ENCODE peak calls at places on chromosomes 12 and 14, in six cellular contexts. B is HepG2, O is tibial nerve, W is fibroblast of lung, C is K562, L is left ventricle myocardium inferior. S is an unnamed sample. For H3K4me1 and H3K36me3, the result is how much of the 10 kb centered on the place peaks cover.

GRCh38 chr12:43835264-43835655 is 621 bp upstream of the TMEM117 start:
- DNase-seq in L (no peak), O (no peak), C (no peak), B (no peak), W (peak), S (no peak)

GRCh38 chr12:107622005-107622404 is 63.6 kb upstream of the PWP1 start:
- DNase-seq in L (no peak), B (peak), W (no peak), C (peak), O (no peak), S (no peak)

GRCh38 chr14:90675399-90675798 is 140.8 kb downstream of the TTC7B start:
- DNase-seq in W (peak), L (no peak), C (no peak), O (no peak), B (no peak), S (no peak)

GRCh38 chr12:106345739-106346138 is 11.8 kb upstream of the POLR3B start:
- DNase-seq in B (peak), W (peak), O (peak), L (no peak), C (peak), S (no peak)

GRCh38 chr12:97572220-97572619 is 109.6 kb downstream of the RMST start:
- DNase-seq in W (no peak), C (no peak), B (no peak), O (no peak), L (no peak), S (no peak)

GRCh38 chr14:49770212-49770817 is 2.4 kb downstream of the KLHDC2 start:
- DNase-seq in C (no peak), O (no peak), B (peak), W (peak), L (no peak), S (peak)

GRCh38 chr12:108840605-108841328 is 16.6 kb downstream of the SSH1 start:
- DNase-seq in L (no peak), B (no peak), W (no peak), C (no peak), O (no peak), S (no peak)

GRCh38 chr14:63212776-63213500 is 8.7 kb downstream of the RHOJ start:
- DNase-seq in L (no peak), O (no peak), B (no peak), W (no peak), C (no peak), S (no peak)

GRCh38 chr12:26122681-26123481 is 2.0 kb downstream of the BHLHE41 start:
- DNase-seq in W (peak), O (peak), B (no peak), C (peak), L (peak), S (peak)

GRCh38 chr12:107759410-107759809 is 1.5 kb downstream of the PRDM4 start:
- DNase-seq in L (no peak), O (no peak), W (peak), B (peak), C (peak), S (no peak)

GRCh38 chr14:54040851-54041250 is 84.2 kb upstream of the BMP4 start:
- DNase-seq in L (no peak), W (no peak), C (no peak), B (no peak), O (no peak), S (no peak)

GRCh38 chr12:121296618-121297476 is at the start of gene CAMKK2:
- DNase-seq in O (peak), B (peak), L (peak), C (peak), W (peak), S (peak)

GRCh38 chr12:56221233-56221756 is 427 bp downstream of the RNF41 start:
- DNase-seq in L (peak), C (no peak), B (no peak), O (peak), W (peak), S (peak)

GRCh38 chr14:33794791-33795300 is 156.0 kb downstream of the EGLN3 start:
- DNase-seq in C (no peak), W (no peak), B (no peak), O (no peak), L (no peak), S (no peak)

GRCh38 chr14:87705439-87705896 is 287.5 kb downstream of the GALC start:
- DNase-seq in L (no peak), C (no peak), W (no peak), B (no peak), O (no peak), S (no peak)

GRCh38 chr14:89440997-89441909 is 24.2 kb upstream of the FOXN3 start:
- DNase-seq in W (no peak), O (no peak), B (no peak), L (no peak), C (peak), S (no peak)

GRCh38 chr12:94263011-94263786 is 114.8 kb downstream of the PLXNC1 start:
- DNase-seq in W (no peak), C (no peak), B (no peak), O (no peak), L (no peak), S (no peak)

GRCh38 chr14:102949062-102949800 is 26.8 kb downstream of the AMN start:
- DNase-seq in C (no peak), W (no peak), O (no peak), B (no peak), L (no peak), S (no peak)

GRCh38 chr12:74539765-74540526 is 2.3 kb downstream of the ATXN7L3B start:
- DNase-seq in W (no peak), O (no peak), L (no peak), C (peak), B (no peak), S (no peak)

GRCh38 chr14:72675126-72675525 is 218.8 kb downstream of the DPF3 start:
- DNase-seq in O (no peak), W (no peak), C (no peak), B (no peak), L (no peak), S (no peak)

GRCh38 chr14:23183479-23183878 is at the start of gene SLC7A8:
- DNase-seq in O (peak), C (no peak), L (peak), W (no peak), B (no peak), S (peak)

GRCh38 chr14:79514700-79515099 is 696.6 kb downstream of the DIO2 start:
- DNase-seq in B (no peak), O (no peak), C (no peak), L (no peak), W (peak), S (no peak)

GRCh38 chr12:24839268-24839791 is 109.6 kb downstream of the BCAT1 start:
- DNase-seq in B (no peak), C (no peak), L (no peak), W (no peak), O (no peak), S (no peak)

GRCh38 chr12:106239951-106240335 is 7.9 kb downstream of the CKAP4 start:
- DNase-seq in C (no peak), B (no peak), O (no peak), W (no peak), L (no peak), S (peak)

GRCh38 chr12:96457191-96457930 is 32.0 kb upstream of the CFAP54 start:
- DNase-seq in L (no peak), B (no peak), W (no peak), C (no peak), O (no peak), S (no peak)

GRCh38 chr14:69606258-69606657 is 5.1 kb upstream of the SUSD6 start:
- DNase-seq in B (peak), L (no peak), W (no peak), O (no peak), C (no peak), S (no peak)

GRCh38 chr14:86015916-86016315 is 486.0 kb downstream of the FLRT2 start:
- DNase-seq in L (no peak), W (peak), B (no peak), O (no peak), C (no peak), S (no peak)

GRCh38 chr14:22003471-22003870 is 329.9 kb upstream of the OR4E1 start:
- DNase-seq in W (no peak), C (no peak), O (no peak), B (no peak), L (no peak), S (no peak)

GRCh38 chr12:112599871-112600270 is 181.1 kb downstream of the PTPN11 start:
- DNase-seq in L (no peak), O (no peak), B (peak), W (no peak), C (no peak), S (no peak)

GRCh38 chr12:58966939-58967338 is 46.6 kb upstream of the LRIG3 start:
- DNase-seq in L (no peak), B (no peak), O (no peak), C (no peak), W (peak), S (no peak)

GRCh38 chr14:101130861-101131260 is 227.3 kb upstream of the RTL1 start:
- DNase-seq in B (no peak), C (no peak), W (no peak), L (no peak), O (no peak), S (no peak)

DNA sequence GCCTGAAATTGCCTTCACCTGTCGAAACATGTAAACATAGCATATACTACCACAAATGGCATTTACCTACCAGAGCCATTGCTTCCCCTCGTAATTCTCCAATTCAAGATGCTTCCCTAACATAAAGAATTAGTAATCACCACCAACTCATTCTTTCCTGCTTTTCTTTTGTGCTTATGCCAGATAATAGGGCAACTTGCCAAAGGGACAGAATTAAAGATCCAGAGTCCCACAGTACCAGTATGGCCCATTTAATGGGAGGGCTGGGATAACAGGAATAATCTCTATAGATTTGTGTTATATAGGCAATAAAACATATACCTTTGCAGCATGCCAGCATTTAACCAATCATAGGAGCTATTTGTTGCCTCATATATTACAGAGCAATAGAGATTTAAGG is 31.0 kb downstream of the ATF7 start:
- DNase-seq in W (no peak), L (no peak), C (no peak), O (no peak), B (no peak), S (no peak)
- H3K4me1 ChIP-seq in W (under half), L (half or more), C (under half), O (under half), B (under half), S (under half)

GRCh38 chr14:71377099-71377498 is 469.8 kb downstream of the PCNX1 start:
- DNase-seq in L (no peak), C (no peak), W (no peak), B (no peak), O (no peak), S (no peak)

GRCh38 chr14:71374989-71375388 is 467.7 kb downstream of the PCNX1 start:
- DNase-seq in C (no peak), O (no peak), W (no peak), L (no peak), B (no peak), S (no peak)

GRCh38 chr14:71373773-71374172 is 466.5 kb downstream of the PCNX1 start:
- DNase-seq in L (no peak), C (no peak), O (no peak), W (no peak), B (no peak), S (no peak)

GRCh38 chr14:71372411-71372838 is 465.2 kb downstream of the PCNX1 start:
- DNase-seq in L (no peak), O (no peak), B (peak), C (no peak), W (peak), S (no peak)

DNA sequence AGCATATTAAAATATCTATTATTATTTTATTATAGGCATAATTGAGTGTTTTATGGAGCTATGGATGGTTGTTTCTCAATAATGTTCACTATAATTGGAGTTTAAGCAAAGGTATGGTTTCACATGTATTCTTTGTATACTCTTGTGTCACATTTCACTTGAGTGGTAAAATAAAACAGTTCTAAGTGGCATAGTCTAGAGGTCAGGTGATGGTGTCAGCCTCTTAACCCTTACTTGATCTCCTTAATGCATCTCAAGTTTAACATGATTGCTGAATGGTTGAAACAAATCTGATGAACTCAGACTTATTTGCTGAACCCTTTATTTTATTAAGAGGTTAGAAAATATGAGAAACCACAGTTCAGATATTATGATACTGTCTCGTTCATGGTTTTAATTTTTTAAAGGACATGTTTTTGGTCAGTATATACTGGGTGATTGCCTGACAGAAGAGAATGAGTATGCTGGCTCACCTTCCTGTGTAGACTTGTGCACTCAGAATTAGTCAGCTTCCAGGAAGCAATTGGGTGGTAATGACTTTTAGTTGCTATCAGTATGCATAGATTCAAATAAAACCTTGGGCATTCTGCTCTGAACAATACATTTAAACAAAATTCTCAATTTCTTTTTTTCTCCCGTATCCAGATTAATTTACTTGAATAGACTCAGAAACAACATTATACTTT is 464.6 kb downstream of the PCNX1 start:
- DNase-seq in O (no peak), L (no peak), C (peak), W (peak), B (no peak), S (no peak)
- H3K27ac ChIP-seq in O (peak), L (no peak), C (peak), W (peak), B (no peak), S (no peak)

GRCh38 chr14:77691259-77691658 is 16.6 kb downstream of the ALKBH1 start:
- DNase-seq in B (no peak), O (no peak), W (no peak), C (no peak), L (peak), S (no peak)
- H3K36me3 ChIP-seq in B (under half), O (under half), W (under half), C (under half), L (half or more), S (under half)

GRCh38 chr12:50527086-50527726 is 22.4 kb downstream of the DIP2B start:
- DNase-seq in B (peak), O (no peak), W (no peak), L (no peak), C (no peak), S (peak)
- H3K4me1 ChIP-seq in B (half or more), O (under half), W (under half), L (under half), C (under half), S (under half)

DNA sequence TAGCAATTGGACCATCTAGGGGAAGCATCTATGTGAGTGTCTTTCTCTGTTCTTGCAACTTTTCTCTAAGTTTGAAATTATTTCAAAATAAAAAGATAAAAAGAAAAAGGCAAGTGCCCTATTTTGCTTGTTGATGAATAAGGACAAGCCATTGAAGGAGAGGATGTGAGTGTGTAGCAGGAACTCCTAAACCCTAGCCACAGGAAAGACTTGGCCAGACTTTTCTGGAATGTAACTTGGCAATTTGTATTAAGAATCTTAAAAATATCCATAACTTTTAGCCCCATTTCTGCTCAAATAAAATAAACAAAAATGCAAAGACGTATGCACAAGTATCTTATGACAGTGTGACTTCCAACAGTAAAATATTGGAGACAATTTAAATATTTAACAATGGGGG is 279.5 kb downstream of the CACNA1C start:
- DNase-seq in W (peak), B (no peak), L (no peak), C (no peak), O (no peak), S (no peak)
- H3K27ac ChIP-seq in W (no peak), B (no peak), L (peak), C (no peak), O (no peak), S (no peak)

DNA sequence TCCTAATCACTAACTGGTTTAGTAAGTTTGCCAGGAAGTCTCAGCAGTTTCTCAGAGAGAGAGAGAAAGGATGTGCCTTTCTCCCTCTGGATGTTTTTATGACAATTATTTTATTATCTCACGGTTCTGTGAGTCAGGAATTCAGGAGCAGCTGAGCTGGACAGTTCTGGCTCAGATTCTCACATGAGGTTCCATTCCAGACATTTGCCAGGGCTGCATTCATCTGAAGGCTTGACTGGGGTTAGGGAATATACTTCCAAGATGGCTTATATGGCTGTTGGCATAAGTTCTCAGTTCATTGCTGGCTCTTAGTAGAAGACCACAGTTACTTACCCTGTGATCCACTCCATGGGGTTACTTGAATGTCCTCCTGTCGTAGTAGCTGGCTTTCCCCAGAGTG is 101.2 kb upstream of the ATF7IP start:
- DNase-seq in C (no peak), O (no peak), W (no peak), L (no peak), B (no peak), S (no peak)
- H3K36me3 ChIP-seq in C (under half), O (under half), W (under half), L (under half), B (under half), S (under half)

GRCh38 chr12:67274186-67274585 is 5.0 kb downstream of the CAND1 start:
- DNase-seq in W (no peak), O (no peak), C (no peak), B (no peak), L (no peak), S (no peak)

GRCh38 chr12:67271976-67272375 is 2.8 kb downstream of the CAND1 start:
- DNase-seq in L (no peak), B (no peak), C (no peak), W (peak), O (no peak), S (no peak)

GRCh38 chr12:67276469-67276868 is 7.3 kb downstream of the CAND1 start:
- DNase-seq in W (no peak), B (no peak), O (no peak), C (no peak), L (no peak), S (no peak)

GRCh38 chr12:67279637-67280036 is 10.5 kb downstream of the CAND1 start:
- DNase-seq in C (no peak), L (no peak), W (no peak), B (no peak), O (no peak), S (no peak)

DNA sequence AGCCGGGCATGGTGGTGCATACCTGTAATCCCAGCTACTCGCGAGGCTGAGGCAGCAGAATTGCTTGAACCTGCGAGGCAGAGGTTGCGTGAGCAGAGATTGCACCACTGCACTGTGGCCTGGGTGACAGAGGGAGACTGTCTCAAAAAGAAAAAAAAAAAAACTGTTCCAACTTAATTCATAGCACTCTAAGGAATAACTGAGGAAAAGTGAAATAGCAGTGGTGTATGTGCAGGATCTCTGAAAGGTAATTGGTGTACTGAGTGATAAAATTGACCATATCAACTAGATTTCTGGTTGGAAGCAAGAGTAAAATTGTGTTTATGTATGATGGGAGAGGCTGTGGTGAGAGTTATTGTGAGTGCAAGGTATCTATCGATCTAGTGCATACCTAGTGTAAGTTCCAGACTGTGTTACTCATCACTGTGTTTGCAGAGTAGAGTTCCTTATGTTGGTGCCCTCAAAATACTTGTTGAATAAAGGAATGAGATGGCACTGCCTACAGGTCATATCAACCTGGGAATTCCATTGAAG is 6.3 kb downstream of the CAND1 start:
- DNase-seq in C (no peak), W (no peak), L (no peak), O (no peak), B (peak), S (no peak)
- H3K4me1 ChIP-seq in C (under half), W (under half), L (half or more), O (under half), B (half or more), S (half or more)

S was measured in pancreas.